ENCODE peak calls at places on chromosomes 2 and 18, in ten cellular contexts. T is PC-9, X is ascending aorta, U is bronchial epithelial cell, K is IMR-90, I is right lobe of liver, J is testis, P is right atrium auricular region, F is breast epithelium, O is vagina. N is an unnamed sample.

GRCh38 chr2:66430906-66431619 is 3.9 kb upstream of the MEIS1 start:
- DNase-seq in T (no peak), X (no peak), U (no peak), K (no peak), I (no peak), J (no peak), P (no peak), F (no peak), O (no peak), N (no peak)

GRCh38 chr2:101515512-101515911 is 40.6 kb upstream of the RFX8 start:
- DNase-seq in T (no peak), X (no peak), U (peak; percentile 22), K (peak; percentile 73), I (no peak), J (peak; percentile 23), P (no peak), F (no peak), O (no peak), N (no peak)

GRCh38 chr18:58525517-58525916 is 103.4 kb downstream of the ALPK2 start:
- DNase-seq in T (peak; percentile 46), X (no peak), U (peak; percentile 89), K (peak; percentile 84), I (no peak), J (no peak), P (no peak), F (no peak), O (no peak), N (no peak)

GRCh38 chr18:31942301-31942998 is 478 bp downstream of the TRAPPC8 start:
- DNase-seq in T (peak; percentile 35), X (no peak), U (peak; percentile 56), K (peak; percentile 54), I (peak; percentile 54), J (peak; percentile 50), P (no peak), F (peak; percentile 26), O (no peak), N (peak; percentile 37)

GRCh38 chr2:171678619-171679018 is 8.7 kb upstream of the DYNC1I2 start:
- DNase-seq in T (no peak), X (no peak), U (no peak), K (no peak), I (no peak), J (no peak), P (no peak), F (no peak), O (no peak), N (no peak)

GRCh38 chr2:242011991-242012764 is 142.6 kb downstream of the RTP5 start:
- DNase-seq in T (no peak), X (no peak), U (no peak), K (no peak), I (no peak), J (no peak), P (peak; percentile 50), F (no peak), O (no peak), N (no peak)

GRCh38 chr2:156338578-156338977 is 6.1 kb upstream of the NR4A2 start:
- DNase-seq in T (no peak), X (no peak), U (no peak), K (no peak), I (no peak), J (no peak), P (no peak), F (no peak), O (no peak), N (no peak)

GRCh38 chr2:219022041-219022440 is 19.3 kb downstream of the CFAP65 start:
- DNase-seq in T (no peak), X (no peak), U (no peak), K (no peak), I (no peak), J (no peak), P (no peak), F (no peak), O (no peak), N (no peak)

GRCh38 chr18:48939368-48940097 is 11.2 kb downstream of the SMAD7 start:
- DNase-seq in T (no peak), X (no peak), U (no peak), K (no peak), I (no peak), J (no peak), P (no peak), F (no peak), O (no peak), N (no peak)

GRCh38 chr2:36562973-36563532 is 34.9 kb downstream of the FEZ2 start:
- DNase-seq in T (peak; percentile 88), X (no peak), U (peak; percentile 47), K (peak; percentile 50), I (no peak), J (no peak), P (no peak), F (no peak), O (no peak), N (no peak)

DNA sequence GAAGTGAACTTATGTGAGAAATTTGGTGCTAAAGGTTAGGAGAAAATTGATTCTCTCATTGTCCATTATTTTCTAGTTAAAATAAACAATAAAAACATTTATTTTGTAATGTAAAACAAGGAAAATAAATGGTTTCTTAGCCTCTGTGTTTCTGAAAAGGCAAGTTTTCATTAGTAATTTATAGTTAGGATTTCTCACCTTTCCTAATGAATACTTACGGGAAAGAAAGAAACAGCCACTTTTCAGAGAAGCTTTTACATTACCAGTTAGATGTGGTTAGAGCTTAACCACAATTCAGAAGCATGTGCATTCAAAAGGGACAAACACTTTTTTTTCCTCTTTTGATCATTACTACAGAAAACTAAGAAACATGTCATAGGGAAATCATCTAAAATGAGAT is 18.8 kb downstream of the NEMP2 start:
- DNase-seq in T (no peak), X (no peak), U (no peak), K (no peak), I (no peak), J (no peak), P (no peak), F (no peak), O (no peak), N (no peak)
- H3K36me3 ChIP-seq in T (no peaks in the 10 kb centered on the region), X (no peaks in the 10 kb centered on the region), U (no peaks in the 10 kb centered on the region), K (peaks cover 3% of the 10 kb centered on the region), I (no peaks in the 10 kb centered on the region), J (no peaks in the 10 kb centered on the region), P (no peaks in the 10 kb centered on the region), F (no peaks in the 10 kb centered on the region), O (no peaks in the 10 kb centered on the region), N (no peaks in the 10 kb centered on the region)

GRCh38 chr2:112646791-112647720 is 1.3 kb downstream of the SLC20A1 start:
- DNase-seq in T (no peak), X (no peak), U (no peak), K (no peak), I (no peak), J (no peak), P (peak; percentile 49), F (no peak), O (no peak), N (no peak)

GRCh38 chr2:112644933-112645395 is 775 bp upstream of the SLC20A1 start:
- DNase-seq in T (no peak), X (no peak), U (peak; percentile 50), K (peak; percentile 56), I (no peak), J (peak; percentile 61), P (no peak), F (no peak), O (no peak), N (no peak)

GRCh38 chr2:112646102-112646719 is 472 bp downstream of the SLC20A1 start:
- DNase-seq in T (no peak), X (no peak), U (no peak), K (no peak), I (no peak), J (peak; percentile 48), P (no peak), F (no peak), O (no peak), N (peak; percentile 66)

GRCh38 chr2:112644155-112644932 is 1.4 kb upstream of the SLC20A1 start:
- DNase-seq in T (peak; percentile 98), X (no peak), U (peak; percentile 79), K (no peak), I (peak; percentile 70), J (no peak), P (no peak), F (no peak), O (no peak), N (no peak)

DNA sequence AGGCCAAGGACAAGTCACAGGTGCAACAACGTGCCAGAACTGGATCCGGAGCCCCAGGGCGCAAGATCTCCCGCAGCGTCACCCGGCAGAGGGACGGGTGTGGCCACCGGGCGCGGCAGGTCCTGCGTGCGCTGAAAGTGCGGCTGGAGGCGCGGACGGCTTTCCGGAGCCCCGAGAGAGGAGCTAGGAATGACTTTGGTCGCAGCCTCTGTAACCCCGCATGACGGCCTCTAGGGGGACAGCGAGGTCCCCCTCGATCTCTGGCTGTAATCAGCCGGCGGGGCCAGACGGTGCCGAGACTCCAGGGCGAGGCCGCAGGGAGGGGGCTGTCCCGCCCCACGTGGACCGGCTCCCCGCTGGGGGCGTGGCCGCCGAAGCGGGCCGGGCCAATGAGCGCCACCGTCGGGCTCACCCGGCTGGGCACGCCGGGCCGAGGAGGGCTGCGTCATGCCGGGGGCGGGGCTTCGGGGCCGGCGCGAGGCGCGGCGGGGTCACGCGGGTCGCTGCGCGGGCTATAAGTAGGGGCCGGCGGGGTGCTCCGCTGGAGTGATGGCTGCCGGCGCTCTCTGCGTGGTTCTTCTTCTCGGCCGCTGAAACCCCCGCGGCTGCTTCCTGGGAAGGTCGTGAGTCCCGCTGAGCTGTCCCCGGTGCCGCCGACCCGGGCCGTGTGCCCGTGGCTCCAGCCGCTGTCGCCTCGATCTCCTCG is at the start of gene SLC20A1:
- DNase-seq in T (peak; percentile 93), X (peak; percentile 73), U (peak; percentile 76), K (peak; percentile 88), I (peak; percentile 98), J (peak; percentile 97), P (peak; percentile 93), F (peak; percentile 93), O (peak; percentile 98), N (peak; percentile 99)
- TF ChIP-seq CTCF in T (peak; percentile 66), X (peak; percentile 31), U (peak; percentile 30), K (peak; percentile 33), I (peak; percentile 24), J (no peak), P (peak; percentile 33), F (peak; percentile 58), O (peak; percentile 11), N (peak; percentile 38)

DNA sequence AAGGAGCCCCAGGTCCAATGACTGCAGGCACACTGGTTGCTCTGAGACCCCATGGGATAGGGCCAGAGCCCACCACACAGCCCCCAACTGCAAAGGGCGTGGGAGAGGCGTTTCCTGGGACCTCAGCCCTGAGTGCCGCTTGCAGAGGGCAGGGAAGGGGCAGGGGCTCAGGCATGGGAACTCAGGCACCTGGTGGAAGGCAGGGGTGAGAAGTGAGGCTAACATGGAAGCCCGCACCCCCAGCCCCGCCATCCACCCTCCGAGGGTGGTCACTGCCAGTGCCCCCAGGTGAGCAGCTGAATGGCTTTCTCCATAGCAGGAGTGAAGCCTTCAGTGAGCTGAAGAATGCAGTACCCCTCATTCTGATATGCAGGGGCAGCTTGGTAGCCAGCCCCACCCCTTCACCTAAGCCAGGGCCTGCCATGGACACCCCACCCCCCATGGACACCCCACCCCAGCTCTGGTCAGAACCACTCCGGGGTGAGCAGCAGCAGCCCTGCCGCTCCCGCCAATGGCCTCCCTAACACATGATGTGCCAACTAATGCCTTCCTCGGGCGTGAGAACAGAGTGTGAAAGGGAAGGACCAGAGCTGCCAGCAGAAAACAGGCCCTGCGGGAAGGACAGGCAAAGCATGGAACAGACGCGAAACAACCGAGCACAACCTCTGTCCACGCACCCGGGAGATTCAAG is 6.6 kb downstream of the KIF1A start:
- DNase-seq in T (no peak), X (no peak), U (no peak), K (no peak), I (no peak), J (no peak), P (no peak), F (no peak), O (no peak), N (no peak)
- H3K36me3 ChIP-seq in T (no peaks in the 10 kb centered on the region), X (no peaks in the 10 kb centered on the region), U (no peaks in the 10 kb centered on the region), K (no peaks in the 10 kb centered on the region), I (no peaks in the 10 kb centered on the region), J (no peaks in the 10 kb centered on the region), P (no peaks in the 10 kb centered on the region), F (no peaks in the 10 kb centered on the region), O (no peaks in the 10 kb centered on the region), N (no peaks in the 10 kb centered on the region)

GRCh38 chr18:28005164-28005563 is 171.8 kb downstream of the CDH2 start:
- DNase-seq in T (no peak), X (no peak), U (no peak), K (no peak), I (no peak), J (no peak), P (no peak), F (no peak), O (no peak), N (no peak)
- TF ChIP-seq CTCF in T (no peak), X (no peak), U (no peak), K (no peak), I (no peak), J (no peak), P (no peak), F (no peak), O (no peak), N (no peak)

N was measured in psoas muscle.